ENCODE peak calls at places on chromosomes 4 and X, in four cellular contexts. U, H, R and O are unnamed samples.

GRCh38 chr4:42151568-42152506 is 618 bp downstream of the BEND4 start:
- DNase-seq in U (no peak), R (no peak), H (peak), O (no peak)

GRCh38 chrX:151776113-151776790 is 41.7 kb downstream of the CNGA2 start:
- DNase-seq in H (no peak), U (no peak), R (peak), O (no peak)

GRCh38 chr4:105147226-105148151 is 813 bp downstream of the TET2 start:
- DNase-seq in H (peak), R (no peak), U (peak), O (peak)

GRCh38 chr4:3307060-3307459 is 14.2 kb downstream of the RGS12 start:
- DNase-seq in U (no peak), H (no peak), R (no peak), O (no peak)

GRCh38 chr4:92303621-92304027 is at the start of gene GRID2:
- DNase-seq in U (peak), R (no peak), H (peak), O (no peak)

GRCh38 chr4:141371206-141371605 is 150.5 kb downstream of the ZNF330 start:
- DNase-seq in R (no peak), H (peak), U (no peak), O (no peak)

GRCh38 chr4:148649669-148650331 is 207.6 kb upstream of the NR3C2 start:
- DNase-seq in H (no peak), U (peak), R (no peak), O (no peak)

GRCh38 chr4:128840711-128841318 is 31.3 kb downstream of the JADE1 start:
- DNase-seq in H (no peak), R (no peak), U (no peak), O (no peak)

GRCh38 chr4:184163813-184164212 is 53.9 kb downstream of the ENPP6 start:
- DNase-seq in U (peak), R (peak), H (peak), O (no peak)

DNA sequence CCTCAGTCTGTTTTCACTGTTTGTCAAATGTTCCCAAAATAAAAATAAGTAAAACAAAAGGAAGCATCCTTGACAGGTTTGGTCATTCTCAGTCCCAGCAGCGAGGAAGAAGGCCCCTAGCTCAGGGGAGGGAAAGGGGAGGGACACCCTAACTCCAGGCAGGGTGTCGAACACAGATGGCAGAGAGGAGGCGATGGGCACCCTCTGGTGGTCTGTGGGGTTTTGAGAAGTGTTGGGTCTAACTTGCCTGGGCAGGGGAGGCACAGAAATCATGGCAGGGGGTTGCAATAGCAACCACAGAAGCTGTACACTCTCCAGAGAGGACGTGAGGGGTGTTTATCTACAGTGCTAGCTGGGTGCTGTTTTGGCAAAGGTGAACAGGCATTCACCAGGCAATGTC is 229.8 kb upstream of the SFRP2 start:
- DNase-seq in U (no peak), R (no peak), H (peak), O (no peak)
- TF ChIP-seq CTCF in U (peak), R (peak), H (peak), O (no peak)

GRCh38 chrX:110157444-110157843 is 154.5 kb downstream of the TMEM164 start:
- DNase-seq in R (no peak), U (no peak), H (no peak), O (no peak)

GRCh38 chrX:110159235-110159634 is 156.3 kb downstream of the TMEM164 start:
- DNase-seq in R (no peak), H (no peak), U (no peak), O (no peak)

GRCh38 chrX:110153900-110154299 is 151.0 kb downstream of the TMEM164 start:
- DNase-seq in R (no peak), H (no peak), U (no peak), O (peak)

GRCh38 chrX:110155759-110156158 is 152.8 kb downstream of the TMEM164 start:
- DNase-seq in R (no peak), H (no peak), U (no peak), O (no peak)

DNA sequence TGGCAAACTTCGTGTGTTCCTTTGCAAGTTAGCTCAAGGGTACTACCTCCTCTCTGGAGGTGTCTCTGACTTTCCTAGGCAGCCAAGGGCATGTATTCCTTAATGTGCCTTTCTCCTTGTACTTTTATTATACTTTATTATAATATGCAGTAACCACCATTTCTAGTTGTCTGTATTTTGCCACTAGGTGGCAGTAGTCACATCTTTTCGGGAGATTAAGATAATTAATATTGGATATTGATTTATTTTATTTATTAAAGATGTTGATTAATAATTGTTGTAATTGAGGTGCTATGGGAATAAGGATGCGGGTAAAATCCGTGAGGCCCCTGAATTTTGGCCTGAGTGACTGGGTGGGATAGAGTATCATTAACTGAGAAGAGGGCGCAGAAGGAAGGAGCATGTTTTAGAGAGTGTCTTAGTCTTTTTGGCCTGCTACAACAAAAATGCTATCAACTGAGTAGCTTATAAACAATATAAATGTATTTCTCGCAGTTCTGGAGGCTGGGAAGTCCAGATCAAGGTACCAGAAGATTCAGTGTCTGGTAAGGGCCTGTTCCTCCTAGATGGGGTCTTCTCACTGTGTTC is 153.3 kb downstream of the TMEM164 start:
- DNase-seq in H (no peak), U (no peak), R (no peak), O (no peak)
- TF ChIP-seq CTCF in H (peak), U (peak), R (peak), O (peak)

GRCh38 chrX:94662665-94663064 is 988.7 kb downstream of the FAM133A start:
- DNase-seq in U (no peak), R (no peak), H (no peak), O (no peak)
- TF ChIP-seq CTCF in U (peak), R (no peak), H (no peak), O (no peak)

GRCh38 chr4:94171616-94172015 is 36.0 kb upstream of the SMARCAD1 start:
- DNase-seq in R (no peak), H (no peak), U (no peak), O (peak)
- TF ChIP-seq CTCF in R (peak), H (peak), U (peak), O (peak)

GRCh38 chrX:42902513-42902912 is 124.5 kb upstream of the PPP1R2C start:
- DNase-seq in U (no peak), R (no peak), H (no peak), O (no peak)
- TF ChIP-seq CTCF in U (no peak), R (no peak), H (no peak), O (no peak)

DNA sequence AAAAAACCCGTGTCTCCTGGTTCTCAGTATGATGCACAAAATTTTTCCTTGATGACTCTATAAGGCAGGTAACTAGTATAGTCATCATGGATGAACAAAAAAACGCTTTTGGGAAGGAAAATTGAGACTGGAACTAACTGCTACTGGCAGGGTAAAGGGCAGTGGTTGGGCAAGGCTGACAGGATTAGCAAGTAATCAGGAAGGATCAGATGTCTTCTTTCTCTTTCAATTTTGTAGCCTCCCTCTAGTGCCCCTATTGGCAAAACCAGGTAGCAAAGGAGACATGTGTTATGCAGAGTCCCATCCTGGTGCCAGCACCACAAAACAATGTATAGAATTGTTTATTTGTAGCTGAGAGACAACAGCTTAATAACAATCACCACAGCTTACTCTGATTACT is 12.8 kb upstream of the SLITRK4 start:
- DNase-seq in H (no peak), R (no peak), U (no peak), O (no peak)
- TF ChIP-seq CTCF in H (peak), R (no peak), U (no peak), O (peak)

GRCh38 chrX:85544609-85545008 is 165.1 kb upstream of the POF1B start:
- DNase-seq in U (no peak), R (no peak), H (no peak), O (peak)
- TF ChIP-seq CTCF in U (peak), R (peak), H (peak), O (peak)